ENCODE peak calls at places on chromosomes 16 and 17, in four cellular contexts. W is GM20000, Q is A549, P is Peyer's patch. Y is an unnamed sample.

GRCh38 chr17:47942568-47942967 is 1.2 kb downstream of the PNPO start:
- DNase-seq in Q (no peak), P (no peak), W (no peak), Y (no peak)

GRCh38 chr17:49409066-49409465 is 5.6 kb downstream of the PHB1 start:
- DNase-seq in W (no peak), Q (no peak), P (no peak), Y (no peak)

GRCh38 chr17:42097691-42098661 is at the start of gene ZNF385C:
- DNase-seq in W (peak), Q (no peak), P (peak), Y (no peak)

GRCh38 chr17:80000136-80000535 is 35.5 kb downstream of the TBC1D16 start:
- DNase-seq in P (no peak), Q (no peak), W (no peak), Y (no peak)

GRCh38 chr17:1647802-1648581 is 1.7 kb downstream of the RILP start:
- DNase-seq in Q (no peak), P (no peak), W (peak), Y (no peak)

GRCh38 chr16:58046054-58046881 is 20.7 kb downstream of the MMP15 start:
- DNase-seq in Q (no peak), P (no peak), W (no peak), Y (no peak)

GRCh38 chr16:54489225-54489781 is 202.7 kb upstream of the IRX3 start:
- DNase-seq in W (no peak), P (no peak), Q (no peak), Y (no peak)

GRCh38 chr17:56144205-56144604 is 9.1 kb upstream of the ANKFN1 start:
- DNase-seq in Q (no peak), P (no peak), W (no peak), Y (no peak)

GRCh38 chr16:54783226-54783625 is 147.4 kb upstream of the IRX5 start:
- DNase-seq in Q (no peak), P (no peak), W (no peak), Y (no peak)

GRCh38 chr17:74532115-74532514 is 840 bp upstream of the CD300LB start:
- DNase-seq in Q (no peak), P (peak), W (no peak), Y (peak)

GRCh38 chr16:65689726-65690125 is 567.9 kb upstream of the CDH11 start:
- DNase-seq in Q (no peak), W (no peak), P (no peak), Y (no peak)

GRCh38 chr16:27639588-27640276 is 89.8 kb downstream of the KATNIP start:
- DNase-seq in W (peak), Q (peak), P (no peak), Y (no peak)

GRCh38 chr17:16870253-16871245 is 101.4 kb downstream of the TNFRSF13B start:
- DNase-seq in W (no peak), P (no peak), Q (no peak), Y (no peak)

GRCh38 chr16:57041182-57042156 is 50.9 kb upstream of the CPNE2 start:
- DNase-seq in P (peak), W (peak), Q (no peak), Y (peak)

GRCh38 chr17:77306790-77307478 is 166.2 kb downstream of the SEC14L1 start:
- DNase-seq in P (no peak), Q (no peak), W (no peak), Y (no peak)

GRCh38 chr16:28561557-28562187 is 8.0 kb downstream of the SGF29 start:
- DNase-seq in W (no peak), Q (no peak), P (no peak), Y (no peak)

GRCh38 chr17:82018152-82019041 is 4.3 kb downstream of the CENPX start:
- DNase-seq in P (no peak), W (no peak), Q (no peak), Y (no peak)

GRCh38 chr17:44167181-44167861 is 3.2 kb upstream of the ASB16 start:
- DNase-seq in P (no peak), Q (no peak), W (no peak), Y (no peak)

GRCh38 chr17:44398692-44399691 is 9.5 kb upstream of the ITGA2B start:
- DNase-seq in Q (no peak), W (no peak), P (no peak), Y (no peak)

GRCh38 chr17:78923660-78924453 is 1.3 kb downstream of the TIMP2 start:
- DNase-seq in W (peak), P (peak), Q (peak), Y (no peak)

GRCh38 chr16:65222049-65222448 is 100.2 kb upstream of the CDH11 start:
- DNase-seq in Q (no peak), W (no peak), P (no peak), Y (no peak)

GRCh38 chr16:50839356-50839755 is 97.5 kb downstream of the CYLD start:
- DNase-seq in W (no peak), P (no peak), Q (no peak), Y (no peak)

GRCh38 chr17:50114849-50115357 is 15.1 kb downstream of the SAMD14 start:
- DNase-seq in W (peak), Q (peak), P (no peak), Y (no peak)

GRCh38 chr17:21125862-21126261 is 902 bp upstream of the DHRS7B start:
- DNase-seq in W (no peak), Q (no peak), P (peak), Y (no peak)

GRCh38 chr16:608019-608418 is 18.2 kb downstream of the RAB40C start:
- DNase-seq in Q (no peak), W (no peak), P (no peak), Y (no peak)

GRCh38 chr16:67562526-67562917 is at the start of gene CTCF:
- DNase-seq in P (peak), Q (peak), W (peak), Y (no peak)

GRCh38 chr16:87580855-87581261 is 21.4 kb upstream of the JPH3 start:
- DNase-seq in Q (no peak), P (no peak), W (no peak), Y (no peak)
- TF ChIP-seq CTCF in Q (peak), P (no peak), W (no peak), Y (no peak)

GRCh38 chr16:86180244-86180643 is 281.3 kb downstream of the IRF8 start:
- DNase-seq in W (no peak), P (no peak), Q (no peak), Y (no peak)
- TF ChIP-seq CTCF in W (no peak), P (no peak), Q (no peak), Y (no peak)

GRCh38 chr17:5705876-5706420 is 121.6 kb upstream of the NLRP1 start:
- DNase-seq in Q (no peak), P (no peak), W (no peak), Y (no peak)

GRCh38 chr17:5707482-5707881 is 123.2 kb upstream of the NLRP1 start:
- DNase-seq in W (no peak), P (no peak), Q (no peak), Y (no peak)

GRCh38 chr17:5706835-5707234 is 122.5 kb upstream of the NLRP1 start:
- DNase-seq in P (peak), W (peak), Q (peak), Y (peak)

GRCh38 chr17:5703736-5704135 is 119.4 kb upstream of the NLRP1 start:
- DNase-seq in P (no peak), Q (no peak), W (no peak), Y (no peak)

DNA sequence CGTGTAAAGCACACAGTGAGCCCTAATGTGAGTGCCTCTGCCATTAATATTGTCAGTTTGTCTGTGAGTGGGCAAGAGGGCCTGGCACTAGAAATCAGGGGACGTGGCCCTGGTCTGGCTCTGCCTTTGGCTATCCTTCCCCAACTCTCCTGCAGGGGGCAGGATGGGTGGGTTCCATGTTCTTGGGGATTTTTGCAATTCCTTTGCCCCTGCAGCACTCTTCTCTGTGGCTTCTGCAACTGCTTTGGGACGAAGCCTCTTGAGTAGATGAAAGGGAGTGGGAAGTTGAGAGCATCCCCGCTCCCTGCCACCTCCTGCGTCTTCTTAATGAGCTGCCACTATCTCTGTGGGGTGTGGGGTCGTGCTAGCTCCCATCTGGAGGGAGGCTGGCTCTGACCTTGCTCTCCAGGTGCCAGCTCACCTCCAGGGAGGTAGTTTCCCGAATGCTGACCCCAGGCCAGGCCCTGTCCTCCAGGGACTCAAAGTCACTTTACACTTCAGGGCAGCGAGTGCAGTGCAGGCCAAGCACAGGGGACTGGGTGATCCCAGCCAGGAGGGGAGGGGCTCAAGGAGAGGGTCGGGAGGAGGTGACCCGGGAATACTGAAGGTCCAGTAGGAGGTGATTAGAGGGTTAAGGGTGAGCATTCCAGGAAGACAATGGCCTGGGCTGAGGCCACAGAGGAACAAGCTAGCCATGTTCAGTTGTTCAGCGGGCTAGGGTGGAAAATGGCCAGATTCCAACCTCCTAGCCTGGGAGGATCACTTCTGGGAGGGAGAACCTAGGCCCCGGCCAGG is 121.0 kb upstream of the NLRP1 start:
- DNase-seq in Q (peak), P (no peak), W (peak), Y (no peak)
- TF ChIP-seq CTCF in Q (peak), P (no peak), W (peak), Y (no peak)

GRCh38 chr17:30975042-30975820 is 4.4 kb downstream of the RNF135 start:
- DNase-seq in Q (no peak), P (no peak), W (no peak), Y (peak)

GRCh38 chr17:30969989-30970680 is 704 bp upstream of the RNF135 start:
- DNase-seq in W (peak), P (peak), Q (peak), Y (peak)

GRCh38 chr17:30970757-30971567 is at the start of gene RNF135:
- DNase-seq in Q (peak), W (peak), P (peak), Y (peak)
- TF ChIP-seq CTCF in Q (no peak), W (no peak), P (peak), Y (no peak)

DNA sequence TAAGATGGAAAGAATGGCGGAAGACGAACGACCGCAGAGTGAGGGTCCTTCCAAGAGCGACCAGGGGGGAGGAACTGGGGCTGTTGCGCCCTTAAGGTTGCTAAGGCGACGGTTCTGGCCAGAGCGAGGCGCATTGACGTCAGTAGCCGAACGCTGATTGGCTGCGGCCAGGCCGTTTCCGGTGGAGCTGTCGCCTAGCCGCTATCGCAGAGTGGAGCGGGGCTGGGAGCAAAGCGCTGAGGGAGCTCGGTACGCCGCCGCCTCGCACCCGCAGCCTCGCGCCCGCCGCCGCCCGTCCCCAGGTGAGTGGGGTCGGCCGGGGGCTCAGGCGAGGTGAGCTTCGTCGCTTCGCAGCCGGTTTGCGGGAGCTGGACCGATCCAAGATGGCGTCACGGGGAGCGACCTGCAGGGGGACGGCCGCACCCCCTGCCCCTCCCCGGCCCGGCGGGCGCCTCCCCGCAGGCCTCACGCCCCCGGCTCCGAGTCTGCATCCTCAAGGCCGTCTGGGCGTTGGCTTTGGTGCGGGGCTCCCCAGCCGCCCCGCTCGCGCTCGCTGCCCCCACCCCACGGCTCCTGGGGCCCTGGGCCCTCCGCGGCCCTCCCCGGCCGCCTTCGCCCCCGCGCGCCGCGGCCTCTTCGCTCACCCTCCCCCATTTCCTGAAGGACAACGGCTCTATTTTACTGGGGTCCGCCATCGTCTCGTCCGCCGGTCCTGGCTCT is at the start of gene PRKAR1A:
- DNase-seq in P (peak), Q (peak), W (peak), Y (peak)
- TF ChIP-seq CTCF in P (no peak), Q (no peak), W (no peak), Y (no peak)

DNA sequence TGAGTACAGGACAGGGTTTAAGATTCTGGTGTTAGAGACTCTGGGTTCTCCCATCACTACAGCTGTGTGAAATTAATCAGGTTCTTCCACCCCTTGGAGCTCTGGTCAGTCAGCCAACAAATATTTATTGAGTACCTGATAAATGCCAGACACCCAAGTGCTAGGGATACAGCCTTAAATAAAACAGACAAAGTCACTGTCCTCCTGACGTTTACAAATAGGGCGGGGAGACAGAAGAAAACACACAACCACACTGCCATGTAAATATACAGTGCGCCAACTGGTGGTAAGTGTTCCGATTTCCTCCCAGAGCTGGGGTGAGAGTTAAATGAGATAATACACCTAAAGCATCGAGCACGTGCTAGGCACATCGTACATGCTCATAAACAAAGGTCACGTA is 121.0 kb downstream of the COPRS start:
- DNase-seq in W (no peak), P (no peak), Q (no peak), Y (no peak)
- TF ChIP-seq CTCF in W (no peak), P (no peak), Q (no peak), Y (no peak)

GRCh38 chr17:31541559-31541958 is 150.1 kb downstream of the RAB11FIP4 start:
- DNase-seq in W (no peak), P (no peak), Q (no peak), Y (no peak)
- TF ChIP-seq CTCF in W (no peak), P (no peak), Q (no peak), Y (no peak)

GRCh38 chr16:11039726-11040125 is 95.4 kb downstream of the CLEC16A start:
- DNase-seq in P (no peak), W (no peak), Q (no peak), Y (no peak)
- TF ChIP-seq CTCF in P (no peak), W (no peak), Q (no peak), Y (no peak)

Y was measured in natural killer cell.